ENCODE peak calls at places on chromosomes 3 and 15, in six cellular contexts. C is NCI-H2107, V is NCI-H748 treated with DMSO at 0.1 percent for 48 hours, U is lower lobe of right lung, P is left ventricle myocardium superior, E is amniotic epithelial cell. M is an unnamed sample.

GRCh38 chr3:119098620-119099222 is 47.2 kb upstream of the TEX55 start:
- DNase-seq in C (no peak), V (peak), U (no peak), P (no peak), E (peak), M (peak)

GRCh38 chr3:161500057-161500836 is 3.6 kb downstream of the OTOL1 start:
- DNase-seq in C (no peak), V (no peak), U (no peak), P (no peak), E (peak), M (no peak)

GRCh38 chr3:121737644-121738043 is 11.9 kb downstream of the GOLGB1 start:
- DNase-seq in C (no peak), V (no peak), U (no peak), P (no peak), E (no peak), M (no peak)

GRCh38 chr15:41788262-41788661 is 14.0 kb downstream of the MAPKBP1 start:
- DNase-seq in C (no peak), V (no peak), U (no peak), P (no peak), E (no peak), M (no peak)

GRCh38 chr15:85116066-85116465 is 134.4 kb downstream of the PDE8A start:
- DNase-seq in C (no peak), V (no peak), U (no peak), P (no peak), E (no peak), M (no peak)

GRCh38 chr3:40229411-40229810 is 80.1 kb upstream of the EIF1B start:
- DNase-seq in C (no peak), V (no peak), U (peak), P (no peak), E (no peak), M (no peak)

GRCh38 chr3:133384331-133385027 is 15.4 kb upstream of the BFSP2 start:
- DNase-seq in C (peak), V (peak), U (peak), P (peak), E (peak), M (peak)

GRCh38 chr15:94119923-94120775 is 111.2 kb upstream of the MCTP2 start:
- DNase-seq in C (peak), V (peak), U (no peak), P (peak), E (peak), M (peak)

GRCh38 chr3:143526016-143526540 is 322.2 kb downstream of the SLC9A9 start:
- DNase-seq in C (no peak), V (no peak), U (no peak), P (no peak), E (peak), M (peak)

GRCh38 chr15:64596701-64597468 is 136.5 kb downstream of the ZNF609 start:
- DNase-seq in C (peak), V (peak), U (no peak), P (no peak), E (peak), M (peak)

GRCh38 chr15:63417721-63418120 is 36.1 kb upstream of the CA12 start:
- DNase-seq in C (no peak), V (no peak), U (no peak), P (no peak), E (no peak), M (no peak)

GRCh38 chr3:43345246-43345645 is 58.9 kb downstream of the SNRK start:
- DNase-seq in C (no peak), V (no peak), U (no peak), P (no peak), E (no peak), M (peak)

GRCh38 chr15:66840615-66841014 is 138.6 kb downstream of the SMAD6 start:
- DNase-seq in C (no peak), V (no peak), U (peak), P (no peak), E (no peak), M (no peak)

GRCh38 chr3:145248928-145249327 is 912.1 kb downstream of the PLOD2 start:
- DNase-seq in C (no peak), V (no peak), U (no peak), P (no peak), E (no peak), M (no peak)

GRCh38 chr15:60223161-60223560 is 174.6 kb downstream of the ANXA2 start:
- DNase-seq in C (no peak), V (no peak), U (no peak), P (no peak), E (no peak), M (no peak)

GRCh38 chr15:92471263-92471662 is 77.6 kb downstream of the ST8SIA2 start:
- DNase-seq in C (no peak), V (no peak), U (no peak), P (no peak), E (no peak), M (no peak)

GRCh38 chr15:88249220-88249619 is 7.3 kb downstream of the NTRK3 start:
- DNase-seq in C (no peak), V (no peak), U (no peak), P (no peak), E (no peak), M (no peak)

GRCh38 chr3:112786002-112786590 is 60.6 kb downstream of the CD200R1L start:
- DNase-seq in C (no peak), V (no peak), U (no peak), P (no peak), E (peak), M (peak)

GRCh38 chr3:7271631-7272030 is 410.7 kb downstream of the GRM7 start:
- DNase-seq in C (no peak), V (no peak), U (no peak), P (no peak), E (no peak), M (no peak)

GRCh38 chr15:98635848-98636247 is 12.5 kb upstream of the IGF1R start:
- DNase-seq in C (no peak), V (no peak), U (no peak), P (no peak), E (no peak), M (no peak)

GRCh38 chr3:113140876-113141275 is 70.5 kb upstream of the BOC start:
- DNase-seq in C (no peak), V (no peak), U (no peak), P (no peak), E (peak), M (no peak)

GRCh38 chr15:84734794-84735479 is 13.5 kb upstream of the ZNF592 start:
- DNase-seq in C (no peak), V (no peak), U (peak), P (no peak), E (peak), M (no peak)

GRCh38 chr3:187782008-187782407 is 36.7 kb upstream of the BCL6 start:
- DNase-seq in C (no peak), V (no peak), U (no peak), P (no peak), E (no peak), M (no peak)

GRCh38 chr3:71066849-71067261 is 516.7 kb downstream of the FOXP1 start:
- DNase-seq in C (no peak), V (peak), U (no peak), P (peak), E (peak), M (no peak)

GRCh38 chr3:127547761-127548605 is 42.5 kb downstream of the TPRA1 start:
- DNase-seq in C (peak), V (peak), U (peak), P (peak), E (peak), M (peak)

GRCh38 chr3:113531826-113532697 is at the start of gene SIDT1:
- DNase-seq in C (peak), V (peak), U (peak), P (peak), E (no peak), M (no peak)

GRCh38 chr3:78919021-78919755 is 848.6 kb downstream of the ROBO1 start:
- DNase-seq in C (no peak), V (no peak), U (no peak), P (no peak), E (peak), M (peak)

GRCh38 chr3:169260296-169260695 is 403.2 kb downstream of the MECOM start:
- DNase-seq in C (no peak), V (no peak), U (no peak), P (no peak), E (no peak), M (no peak)

GRCh38 chr15:68439506-68439905 is 7.5 kb upstream of the ITGA11 start:
- DNase-seq in C (no peak), V (no peak), U (no peak), P (no peak), E (no peak), M (no peak)

GRCh38 chr3:72947715-72948507 is 48.7 kb upstream of the PPP4R2 start:
- DNase-seq in C (no peak), V (no peak), U (no peak), P (no peak), E (peak), M (no peak)

GRCh38 chr3:13148561-13149330 is 75.5 kb upstream of the IQSEC1 start:
- DNase-seq in C (no peak), V (no peak), U (no peak), P (no peak), E (no peak), M (no peak)

GRCh38 chr3:66115858-66116654 is 77.3 kb upstream of the MAGI1 start:
- DNase-seq in C (no peak), V (no peak), U (no peak), P (peak), E (peak), M (peak)

GRCh38 chr3:22450785-22451400 is 699.9 kb upstream of the ZNF385D start:
- DNase-seq in C (no peak), V (no peak), U (no peak), P (no peak), E (no peak), M (no peak)

GRCh38 chr3:159828542-159828943 is 160.1 kb upstream of the IL12A start:
- DNase-seq in C (peak), V (peak), U (no peak), P (no peak), E (peak), M (peak)

GRCh38 chr15:30921781-30922371 is 18.2 kb downstream of the FAN1 start:
- DNase-seq in C (no peak), V (no peak), U (no peak), P (peak), E (peak), M (peak)

GRCh38 chr15:85646538-85647091 is 148.1 kb downstream of the KLHL25 start:
- DNase-seq in C (no peak), V (no peak), U (no peak), P (no peak), E (peak), M (peak)

M was measured in LHCN-M2.